ENCODE peak calls at places on chromosomes 7 and 10, in nine cellular contexts. Q is activated B cell treated with CpG ODN at 0.5 μM for 24 hours; D is mammary epithelial cell; P is hepatocyte; K is endothelial cell; Y is IMR-90; X is CD4-positive, alpha-beta T cell; C is heart left ventricle; E is lower lobe of right lung. J is an unnamed sample.

GRCh38 chr7:132083126-132084123 is 492.8 kb downstream of the PLXNA4 start:
- DNase-seq in Q (no peak), D (no peak), P (no peak), K (no peak), Y (no peak), X (no peak), C (no peak), E (no peak), J (no peak)

GRCh38 chr7:74094224-74095095 is 10.9 kb downstream of the LIMK1 start:
- DNase-seq in Q (peak), D (peak), P (peak), K (peak), Y (peak), X (peak), C (peak), E (peak), J (no peak)

GRCh38 chr10:77409697-77410471 is 227.7 kb downstream of the KCNMA1 start:
- DNase-seq in Q (no peak), D (no peak), P (peak), K (no peak), Y (no peak), X (no peak), C (no peak), E (peak), J (no peak)

GRCh38 chr10:74194545-74194944 is 43.5 kb downstream of the ADK start:
- DNase-seq in Q (no peak), D (peak), P (no peak), K (no peak), Y (peak), X (no peak), C (no peak), E (no peak), J (no peak)

GRCh38 chr7:100515072-100515532 is 23.9 kb upstream of the AGFG2 start:
- DNase-seq in Q (no peak), D (peak), P (no peak), K (no peak), Y (peak), X (no peak), C (no peak), E (no peak), J (no peak)

GRCh38 chr10:116849271-116850057 is at the start of gene ENO4:
- DNase-seq in Q (peak), D (peak), P (peak), K (peak), Y (peak), X (no peak), C (peak), E (peak), J (peak)

GRCh38 chr7:156437021-156437614 is 203.5 kb upstream of the RNF32 start:
- DNase-seq in Q (no peak), D (no peak), P (no peak), K (no peak), Y (no peak), X (no peak), C (no peak), E (no peak), J (no peak)

GRCh38 chr7:82234457-82235049 is 209.0 kb downstream of the CACNA2D1 start:
- DNase-seq in Q (no peak), D (no peak), P (peak), K (no peak), Y (peak), X (no peak), C (no peak), E (no peak), J (no peak)

GRCh38 chr10:13090289-13090688 is 9.7 kb upstream of the OPTN start:
- DNase-seq in Q (no peak), D (no peak), P (no peak), K (no peak), Y (no peak), X (no peak), C (no peak), E (no peak), J (no peak)

GRCh38 chr7:159169391-159169790 is 24.7 kb upstream of the VIPR2 start:
- DNase-seq in Q (no peak), D (no peak), P (no peak), K (no peak), Y (no peak), X (no peak), C (no peak), E (no peak), J (no peak)

GRCh38 chr10:21100871-21101514 is 203.9 kb upstream of the NEBL start:
- DNase-seq in Q (no peak), D (peak), P (no peak), K (no peak), Y (no peak), X (no peak), C (no peak), E (no peak), J (no peak)

GRCh38 chr10:47175181-47176080 is 124.6 kb upstream of the GDF10 start:
- DNase-seq in Q (no peak), D (no peak), P (no peak), K (no peak), Y (no peak), X (no peak), C (no peak), E (no peak), J (no peak)

GRCh38 chr10:31927597-31928530 is 767 bp downstream of the ARHGAP12 start:
- DNase-seq in Q (peak), D (peak), P (peak), K (peak), Y (peak), X (peak), C (peak), E (peak), J (no peak)

GRCh38 chr7:29091722-29092121 is 54.6 kb downstream of the CPVL start:
- DNase-seq in Q (no peak), D (peak), P (no peak), K (no peak), Y (no peak), X (no peak), C (no peak), E (no peak), J (no peak)

GRCh38 chr10:124414077-124414476 is 4.6 kb downstream of the OAT start:
- DNase-seq in Q (no peak), D (peak), P (no peak), K (no peak), Y (peak), X (no peak), C (no peak), E (no peak), J (no peak)

GRCh38 chr10:43249151-43249961 is 17.5 kb downstream of the RASGEF1A start:
- DNase-seq in Q (peak), D (no peak), P (no peak), K (no peak), Y (no peak), X (no peak), C (peak), E (peak), J (no peak)

GRCh38 chr7:142909921-142910521 is 23.5 kb downstream of the TRPV5 start:
- DNase-seq in Q (no peak), D (no peak), P (peak), K (no peak), Y (no peak), X (no peak), C (no peak), E (no peak), J (no peak)

GRCh38 chr7:140475747-140476333 is 3.5 kb downstream of the MKRN1 start:
- DNase-seq in Q (no peak), D (peak), P (peak), K (peak), Y (peak), X (peak), C (peak), E (no peak), J (peak)

GRCh38 chr7:25625316-25625715 is 397.0 kb upstream of the NPVF start:
- DNase-seq in Q (no peak), D (no peak), P (no peak), K (no peak), Y (no peak), X (no peak), C (no peak), E (no peak), J (no peak)

GRCh38 chr7:132828502-132828901 is 252.2 kb upstream of the PLXNA4 start:
- DNase-seq in Q (no peak), D (no peak), P (no peak), K (no peak), Y (no peak), X (no peak), C (no peak), E (no peak), J (no peak)

GRCh38 chr7:240887-241421 is 48.6 kb downstream of the FAM20C start:
- DNase-seq in Q (no peak), D (peak), P (no peak), K (no peak), Y (no peak), X (no peak), C (no peak), E (no peak), J (peak)

GRCh38 chr10:49387029-49387428 is 8.9 kb downstream of the DRGX start:
- DNase-seq in Q (no peak), D (peak), P (no peak), K (no peak), Y (peak), X (no peak), C (no peak), E (no peak), J (no peak)

GRCh38 chr7:135175931-135176330 is 5.4 kb upstream of the CYREN start:
- DNase-seq in Q (no peak), D (peak), P (no peak), K (no peak), Y (no peak), X (no peak), C (no peak), E (no peak), J (no peak)

GRCh38 chr10:63720072-63720537 is 198.9 kb downstream of the REEP3 start:
- DNase-seq in Q (no peak), D (peak), P (peak), K (peak), Y (peak), X (peak), C (no peak), E (no peak), J (no peak)

GRCh38 chr10:93749218-93749799 is 8.4 kb upstream of the LGI1 start:
- DNase-seq in Q (no peak), D (no peak), P (peak), K (no peak), Y (no peak), X (no peak), C (no peak), E (no peak), J (no peak)

GRCh38 chr10:44965104-44965503 is 5.5 kb downstream of the RASSF4 start:
- DNase-seq in Q (no peak), D (no peak), P (no peak), K (no peak), Y (no peak), X (no peak), C (peak), E (no peak), J (no peak)

DNA sequence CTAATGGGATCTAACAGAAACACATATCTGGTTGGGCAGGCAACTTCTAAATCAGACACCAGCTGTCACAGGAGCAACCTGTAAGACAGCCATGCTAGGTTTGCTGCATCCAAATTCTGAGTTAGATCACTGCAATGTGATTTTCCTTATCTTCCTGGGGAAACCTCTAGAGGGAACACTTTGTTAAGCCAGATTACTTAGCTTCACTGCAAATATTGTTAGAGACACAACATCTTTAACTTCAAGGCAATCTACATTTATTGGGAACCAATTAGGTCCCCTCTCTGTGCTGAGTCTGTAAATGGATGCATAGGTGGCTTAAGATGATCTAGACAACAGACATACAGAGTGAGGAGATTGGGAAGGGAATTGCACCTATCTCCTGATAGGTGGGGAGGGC is 109.7 kb upstream of the ELMO1 start:
- DNase-seq in Q (no peak), D (no peak), P (no peak), K (no peak), Y (no peak), X (no peak), C (no peak), E (no peak), J (no peak)
- TF ChIP-seq CTCF in Q (no peak), D (no peak), P (peak), K (no peak), Y (no peak), X (no peak), C (no peak), E (no peak), J (no peak)

DNA sequence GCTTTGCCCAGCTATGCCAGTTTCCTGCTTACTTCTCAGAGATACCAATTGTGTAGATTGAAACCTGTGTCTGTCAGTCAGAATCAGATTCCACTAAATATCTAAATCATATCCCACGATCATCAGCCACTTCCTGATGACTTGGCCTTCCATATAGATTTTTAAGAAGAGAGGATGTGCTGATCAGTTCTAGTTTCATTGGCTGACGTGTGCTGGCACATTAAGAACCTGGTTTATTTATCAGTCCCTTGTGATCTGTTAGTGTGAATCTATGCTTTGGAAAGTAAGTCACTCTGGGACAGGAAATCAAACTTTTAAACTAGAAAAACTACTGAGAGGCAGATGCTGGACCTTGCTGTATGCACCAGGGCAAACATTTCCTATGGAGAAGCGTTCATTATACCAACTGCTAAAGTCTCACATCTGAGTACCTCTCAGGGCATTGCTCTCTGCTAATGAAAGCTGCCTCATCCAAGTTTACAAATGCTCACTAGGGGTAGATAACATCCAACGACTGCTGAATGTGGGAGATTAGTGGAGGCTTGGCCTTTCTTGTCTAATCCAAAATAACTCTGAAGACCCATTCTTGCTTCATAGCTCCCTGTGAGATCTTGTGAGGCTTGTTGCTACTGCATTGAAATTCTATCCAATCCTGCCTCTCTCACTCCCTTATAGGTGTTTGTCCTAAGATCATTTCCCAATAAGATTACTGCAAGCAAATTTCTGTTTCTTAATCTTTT is 109.1 kb downstream of the ARL4A start:
- DNase-seq in Q (no peak), D (no peak), P (no peak), K (no peak), Y (no peak), X (no peak), C (no peak), E (no peak), J (no peak)
- TF ChIP-seq CTCF in Q (no peak), D (no peak), P (no peak), K (no peak), Y (no peak), X (no peak), C (no peak), E (no peak), J (no peak)

GRCh38 chr10:99548041-99548530 is 15.3 kb downstream of the NKX2-3 start:
- DNase-seq in Q (no peak), D (peak), P (no peak), K (peak), Y (peak), X (no peak), C (no peak), E (no peak), J (no peak)
- TF ChIP-seq CTCF in Q (no peak), D (peak), P (peak), K (no peak), Y (peak), X (no peak), C (no peak), E (peak), J (peak)

GRCh38 chr10:119726291-119727261 is 726 bp downstream of the INPP5F start:
- DNase-seq in Q (no peak), D (no peak), P (no peak), K (peak), Y (no peak), X (no peak), C (peak), E (no peak), J (no peak)
- TF ChIP-seq CTCF in Q (no peak), D (no peak), P (no peak), K (no peak), Y (no peak), X (no peak), C (no peak), E (no peak), J (no peak)